ENCODE peak calls at places on chromosomes 13 and 19, in four cellular contexts. J is tibial nerve, Y is cardiac muscle cell, B is osteoblast. H is an unnamed sample.

GRCh38 chr13:110714798-110715394 is 1.4 kb downstream of the ING1 start:
- DNase-seq in J (peak; percentile 41), Y (peak; percentile 63), B (no peak), H (peak; percentile 64)

GRCh38 chr19:5827891-5828660 is 11.4 kb downstream of the FUT6 start:
- DNase-seq in J (peak; percentile 46), Y (peak; percentile 95), B (peak; percentile 100), H (peak; percentile 100)

GRCh38 chr13:98216135-98216565 is 39.1 kb upstream of the RNF113B start:
- DNase-seq in J (no peak), Y (peak; percentile 62), B (peak; percentile 97), H (no peak)

GRCh38 chr19:40510526-40511115 is 43.8 kb downstream of the SPTBN4 start:
- DNase-seq in J (no peak), Y (no peak), B (peak; percentile 65), H (no peak)

GRCh38 chr13:32881792-32882175 is 134.4 kb upstream of the KL start:
- DNase-seq in J (no peak), Y (no peak), B (no peak), H (no peak)

GRCh38 chr13:32555613-32556012 is 17.0 kb upstream of the N4BP2L2 start:
- DNase-seq in J (no peak), Y (no peak), B (no peak), H (no peak)

GRCh38 chr19:1063030-1063908 is 3.7 kb upstream of the ARHGAP45 start:
- DNase-seq in J (no peak), Y (no peak), B (no peak), H (peak; percentile 88)

GRCh38 chr13:104594801-104595200 is 1528.6 kb upstream of the SLC10A2 start:
- DNase-seq in J (no peak), Y (no peak), B (no peak), H (no peak)

GRCh38 chr13:23928985-23929384 is 31.7 kb upstream of the C1QTNF9B start:
- DNase-seq in J (no peak), Y (no peak), B (peak; percentile 93), H (no peak)

GRCh38 chr13:111275382-111275781 is 45.1 kb upstream of the TEX29 start:
- DNase-seq in J (no peak), Y (peak; percentile 60), B (no peak), H (no peak)

GRCh38 chr13:33799950-33800592 is 17.9 kb upstream of the RFC3 start:
- DNase-seq in J (no peak), Y (peak; percentile 25), B (peak; percentile 52), H (no peak)

GRCh38 chr13:32851083-32852064 is 164.8 kb upstream of the KL start:
- DNase-seq in J (no peak), Y (no peak), B (no peak), H (no peak)

GRCh38 chr13:43981091-43981490 is 101.4 kb downstream of the LACC1 start:
- DNase-seq in J (no peak), Y (no peak), B (no peak), H (peak; percentile 69)

GRCh38 chr13:43985437-43986051 is 105.8 kb downstream of the LACC1 start:
- DNase-seq in J (no peak), Y (no peak), B (no peak), H (no peak)

GRCh38 chr13:43981512-43982301 is 102.0 kb downstream of the LACC1 start:
- DNase-seq in J (no peak), Y (no peak), B (no peak), H (no peak)

GRCh38 chr13:43984292-43984691 is 104.6 kb downstream of the LACC1 start:
- DNase-seq in J (no peak), Y (no peak), B (no peak), H (no peak)

GRCh38 chr13:43983373-43983772 is 103.7 kb downstream of the LACC1 start:
- DNase-seq in J (no peak), Y (peak; percentile 37), B (no peak), H (no peak)
- H3K36me3 ChIP-seq in J (no peaks in the 10 kb centered on the region), Y (no peaks in the 10 kb centered on the region), B (no peaks in the 10 kb centered on the region), H (no peaks in the 10 kb centered on the region)

GRCh38 chr19:51706296-51706695 is 13.2 kb downstream of the SPACA6 start:
- DNase-seq in J (no peak), Y (no peak), B (no peak), H (no peak)
- H3K36me3 ChIP-seq in J (peaks cover 28% of the 10 kb centered on the region), Y (peaks cover 13% of the 10 kb centered on the region), B (peaks cover 44% of the 10 kb centered on the region), H (peaks cover 2% of the 10 kb centered on the region)

GRCh38 chr19:46383846-46384245 is 29.5 kb downstream of the CCDC8 start:
- DNase-seq in J (no peak), Y (no peak), B (no peak), H (no peak)

GRCh38 chr19:46380690-46381089 is 32.7 kb downstream of the CCDC8 start:
- DNase-seq in J (no peak), Y (no peak), B (no peak), H (no peak)

GRCh38 chr19:46381346-46381745 is 32.0 kb downstream of the CCDC8 start:
- DNase-seq in J (no peak), Y (no peak), B (no peak), H (no peak)

GRCh38 chr19:46383171-46383815 is 30.1 kb downstream of the CCDC8 start:
- DNase-seq in J (no peak), Y (no peak), B (no peak), H (no peak)

DNA sequence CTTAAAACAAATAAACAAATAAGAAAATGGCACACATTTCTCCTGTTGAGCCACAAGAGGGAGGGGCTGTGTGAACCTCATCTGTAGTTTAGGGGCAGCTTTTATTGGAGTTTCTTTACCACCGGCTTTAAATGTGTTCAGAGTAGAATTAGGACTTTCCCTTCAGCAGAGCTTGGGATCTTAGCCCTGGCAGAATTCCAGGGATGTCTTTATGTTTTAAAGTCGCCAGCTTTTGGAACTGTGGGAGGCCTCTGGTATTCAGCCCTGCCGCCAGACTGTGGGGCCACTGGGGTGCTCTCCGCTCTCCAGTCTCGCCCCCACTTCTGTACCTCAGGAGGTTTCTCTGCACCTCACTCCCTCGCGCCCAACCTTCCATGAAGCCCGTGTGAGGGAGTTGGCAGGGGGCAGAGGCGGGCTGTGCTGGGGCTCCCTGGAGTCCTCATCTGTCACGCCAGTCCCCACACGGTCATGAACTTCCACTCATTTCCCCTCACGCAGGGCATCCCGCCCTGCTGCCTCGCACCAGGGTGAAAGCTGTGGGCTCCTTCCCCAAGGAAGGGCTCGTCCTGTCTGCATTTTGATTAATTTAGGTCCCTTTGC is 31.5 kb downstream of the CCDC8 start:
- DNase-seq in J (no peak), Y (no peak), B (no peak), H (no peak)
- H3K36me3 ChIP-seq in J (peaks cover 86% of the 10 kb centered on the region), Y (peaks cover 28% of the 10 kb centered on the region), B (peaks cover 27% of the 10 kb centered on the region), H (peaks cover 24% of the 10 kb centered on the region)

DNA sequence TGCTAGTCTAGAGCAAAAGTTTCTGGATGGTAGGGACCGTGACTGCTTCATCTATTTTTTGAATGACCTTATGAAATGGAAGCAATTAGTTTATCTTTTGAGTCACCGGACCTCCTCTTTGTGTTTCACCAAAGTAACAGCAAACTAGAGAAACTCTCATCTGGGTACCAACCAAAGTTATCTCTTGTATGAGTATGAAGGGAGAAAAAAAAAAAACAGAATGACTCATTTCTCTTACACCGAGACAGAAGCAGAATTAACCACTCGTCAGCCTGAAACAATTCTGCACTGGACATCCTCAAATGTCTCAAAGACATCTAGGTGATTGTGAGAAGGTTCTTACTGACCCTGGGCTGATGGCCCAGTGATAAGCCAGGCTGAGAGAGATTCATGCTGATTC is 18.3 kb downstream of the ZNF100 start:
- DNase-seq in J (no peak), Y (no peak), B (peak; percentile 22), H (no peak)
- H3K36me3 ChIP-seq in J (peaks cover 87% of the 10 kb centered on the region), Y (peaks cover 7% of the 10 kb centered on the region), B (peaks cover 8% of the 10 kb centered on the region), H (no peaks in the 10 kb centered on the region)

GRCh38 chr13:77065456-77066147 is 38.6 kb upstream of the FBXL3 start:
- DNase-seq in J (no peak), Y (no peak), B (no peak), H (no peak)
- H3K36me3 ChIP-seq in J (peaks cover 84% of the 10 kb centered on the region), Y (peaks cover 27% of the 10 kb centered on the region), B (peaks cover 34% of the 10 kb centered on the region), H (peaks cover 4% of the 10 kb centered on the region)

GRCh38 chr19:17197666-17198065 is 17.5 kb upstream of the USE1 start:
- DNase-seq in J (no peak), Y (no peak), B (peak; percentile 61), H (no peak)
- H3K36me3 ChIP-seq in J (peaks cover 100% of the 10 kb centered on the region), Y (peaks cover 16% of the 10 kb centered on the region), B (peaks cover 75% of the 10 kb centered on the region), H (peaks cover 28% of the 10 kb centered on the region)

GRCh38 chr13:50969691-50970090 is 60.1 kb downstream of the RNASEH2B start:
- DNase-seq in J (no peak), Y (peak; percentile 49), B (no peak), H (peak; percentile 62)
- H3K36me3 ChIP-seq in J (peaks cover 37% of the 10 kb centered on the region), Y (no peaks in the 10 kb centered on the region), B (no peaks in the 10 kb centered on the region), H (no peaks in the 10 kb centered on the region)

GRCh38 chr13:77319536-77319935 is 7.4 kb downstream of the MYCBP2 start:
- DNase-seq in J (no peak), Y (no peak), B (no peak), H (no peak)
- H3K36me3 ChIP-seq in J (peaks cover 9% of the 10 kb centered on the region), Y (no peaks in the 10 kb centered on the region), B (no peaks in the 10 kb centered on the region), H (no peaks in the 10 kb centered on the region)

GRCh38 chr13:113823771-113824170 is 40.1 kb downstream of the GAS6 start:
- DNase-seq in J (no peak), Y (no peak), B (no peak), H (no peak)
- H3K36me3 ChIP-seq in J (peaks cover 68% of the 10 kb centered on the region), Y (peaks cover 5% of the 10 kb centered on the region), B (peaks cover 73% of the 10 kb centered on the region), H (no peaks in the 10 kb centered on the region)

GRCh38 chr19:19447536-19448237 is 42.2 kb downstream of the GATAD2A start:
- DNase-seq in J (no peak), Y (no peak), B (no peak), H (no peak)
- H3K36me3 ChIP-seq in J (no peaks in the 10 kb centered on the region), Y (no peaks in the 10 kb centered on the region), B (no peaks in the 10 kb centered on the region), H (no peaks in the 10 kb centered on the region)